ENCODE peak calls at places on chromosomes 16 and 17, in ten cellular contexts. P is stimulated activated CD8-positive, alpha-beta memory T cell treated with anti-CD3 and anti-CD28 coated beads, Interleukin-7, amount 100 ng/mL, for 1 hour; H is NCI-H187 treated with DMSO at 0.1 percent for 48 hours; K is activated CD4-positive, alpha-beta T cell treated with anti-CD3 and anti-CD28 coated beads, Interleukin-2, amount 10 ng/mL, durations not matched to agents 24 days and 14 days; B is nucleus accumbens; C is T1000; M is ascending aorta; J is iris pigment epithelial cell; F is posterior cingulate gyrus; Q is adipocyte. Z is an unnamed sample.

GRCh38 chr16:27977966-27978365 is 85.5 kb downstream of the GSG1L start:
- DNase-seq in P (no peak), H (no peak), K (no peak), B (no peak), C (no peak), M (no peak), J (peak), F (no peak), Q (no peak), Z (no peak)

GRCh38 chr16:825298-826061 is 24.9 kb upstream of the GNG13 start:
- DNase-seq in P (no peak), H (no peak), K (no peak), B (peak), C (no peak), M (no peak), J (peak), F (peak), Q (peak), Z (no peak)

GRCh38 chr17:75153854-75154194 is 488 bp downstream of the JPT1 start:
- DNase-seq in P (no peak), H (no peak), K (peak), B (no peak), C (peak), M (no peak), J (no peak), F (no peak), Q (peak), Z (no peak)

GRCh38 chr16:10405386-10405939 is 19.6 kb downstream of the ATF7IP2 start:
- DNase-seq in P (no peak), H (no peak), K (no peak), B (no peak), C (no peak), M (no peak), J (peak), F (no peak), Q (no peak), Z (peak)

GRCh38 chr17:67649891-67650290 is 67.8 kb upstream of the NOL11 start:
- DNase-seq in P (no peak), H (no peak), K (no peak), B (no peak), C (no peak), M (no peak), J (no peak), F (no peak), Q (no peak), Z (no peak)

GRCh38 chr17:37327341-37328090 is 48.3 kb upstream of the C17orf78 start:
- DNase-seq in P (no peak), H (no peak), K (no peak), B (no peak), C (no peak), M (no peak), J (peak), F (no peak), Q (peak), Z (peak)

GRCh38 chr17:51869387-51869786 is 289.1 kb downstream of the CA10 start:
- DNase-seq in P (no peak), H (no peak), K (peak), B (no peak), C (no peak), M (no peak), J (peak), F (no peak), Q (peak), Z (no peak)

GRCh38 chr16:72134507-72134906 is 37.4 kb downstream of the PMFBP1 start:
- DNase-seq in P (no peak), H (no peak), K (no peak), B (no peak), C (no peak), M (no peak), J (no peak), F (no peak), Q (no peak), Z (no peak)

GRCh38 chr16:30896203-30896889 is at the start of gene CTF1:
- DNase-seq in P (no peak), H (no peak), K (peak), B (no peak), C (peak), M (peak), J (peak), F (no peak), Q (peak), Z (peak)

GRCh38 chr16:3182608-3183444 is 5.2 kb upstream of the OR1F1 start:
- DNase-seq in P (no peak), H (no peak), K (peak), B (no peak), C (no peak), M (no peak), J (peak), F (no peak), Q (peak), Z (peak)

GRCh38 chr17:48831549-48831883 is 681 bp downstream of the CALCOCO2 start:
- DNase-seq in P (no peak), H (no peak), K (no peak), B (no peak), C (no peak), M (no peak), J (no peak), F (no peak), Q (no peak), Z (no peak)

GRCh38 chr17:46092996-46093395 is 93.9 kb downstream of the STH start:
- DNase-seq in P (no peak), H (no peak), K (no peak), B (no peak), C (no peak), M (no peak), J (peak), F (no peak), Q (no peak), Z (no peak)

GRCh38 chr17:32596666-32597065 is 109.9 kb downstream of the CDK5R1 start:
- DNase-seq in P (no peak), H (no peak), K (no peak), B (no peak), C (no peak), M (no peak), J (peak), F (no peak), Q (no peak), Z (peak)

GRCh38 chr17:83024205-83024971 is 55.0 kb upstream of the METRNL start:
- DNase-seq in P (no peak), H (no peak), K (peak), B (no peak), C (no peak), M (no peak), J (no peak), F (no peak), Q (no peak), Z (no peak)

GRCh38 chr17:48047741-48048320 is 328 bp upstream of the NFE2L1 start:
- DNase-seq in P (peak), H (peak), K (peak), B (peak), C (peak), M (peak), J (peak), F (peak), Q (peak), Z (peak)

GRCh38 chr16:67668495-67669157 is 2.0 kb downstream of the C16orf86 start:
- DNase-seq in P (no peak), H (no peak), K (peak), B (no peak), C (no peak), M (no peak), J (no peak), F (no peak), Q (no peak), Z (no peak)

GRCh38 chr17:55273579-55274370 is 9.0 kb downstream of the HLF start:
- DNase-seq in P (no peak), H (no peak), K (no peak), B (peak), C (no peak), M (peak), J (no peak), F (peak), Q (peak), Z (no peak)

GRCh38 chr17:47232465-47232864 is 21.2 kb upstream of the ITGB3 start:
- DNase-seq in P (no peak), H (no peak), K (no peak), B (no peak), C (no peak), M (no peak), J (no peak), F (no peak), Q (no peak), Z (no peak)

GRCh38 chr17:36850794-36851193 is 86.5 kb upstream of the LHX1 start:
- DNase-seq in P (no peak), H (no peak), K (no peak), B (no peak), C (no peak), M (no peak), J (peak), F (no peak), Q (peak), Z (peak)

GRCh38 chr17:76500074-76500744 is 1.0 kb downstream of the RHBDF2 start:
- DNase-seq in P (no peak), H (no peak), K (peak), B (no peak), C (no peak), M (no peak), J (no peak), F (no peak), Q (no peak), Z (no peak)

GRCh38 chr17:7633093-7633492 is 3.2 kb downstream of the SHBG start:
- DNase-seq in P (no peak), H (no peak), K (no peak), B (no peak), C (no peak), M (no peak), J (no peak), F (no peak), Q (no peak), Z (no peak)

GRCh38 chr17:74161501-74161850 is 42.0 kb upstream of the RPL38 start:
- DNase-seq in P (no peak), H (no peak), K (no peak), B (no peak), C (no peak), M (no peak), J (no peak), F (no peak), Q (no peak), Z (no peak)

GRCh38 chr16:11561440-11561797 is 25.3 kb downstream of the LITAF start:
- DNase-seq in P (no peak), H (no peak), K (no peak), B (no peak), C (no peak), M (no peak), J (no peak), F (no peak), Q (peak), Z (no peak)

GRCh38 chr17:35898283-35899070 is 18.3 kb upstream of the CCL5 start:
- DNase-seq in P (no peak), H (no peak), K (peak), B (no peak), C (no peak), M (no peak), J (no peak), F (no peak), Q (no peak), Z (no peak)

GRCh38 chr16:73480381-73480780 is 432.5 kb upstream of the ZFHX3 start:
- DNase-seq in P (no peak), H (no peak), K (no peak), B (no peak), C (no peak), M (no peak), J (no peak), F (no peak), Q (no peak), Z (no peak)

GRCh38 chr16:9090101-9090959 is 1.1 kb upstream of the HAPSTR1 start:
- DNase-seq in P (no peak), H (no peak), K (peak), B (peak), C (no peak), M (no peak), J (no peak), F (no peak), Q (peak), Z (no peak)

GRCh38 chr17:38572665-38573365 is 32.9 kb downstream of the SRCIN1 start:
- DNase-seq in P (no peak), H (no peak), K (no peak), B (peak), C (no peak), M (no peak), J (no peak), F (peak), Q (peak), Z (no peak)

GRCh38 chr17:76365256-76365903 is 11.7 kb upstream of the PRPSAP1 start:
- DNase-seq in P (no peak), H (no peak), K (no peak), B (no peak), C (no peak), M (no peak), J (no peak), F (no peak), Q (no peak), Z (no peak)

GRCh38 chr17:57918017-57918895 is 37.0 kb downstream of the CUEDC1 start:
- DNase-seq in P (no peak), H (no peak), K (no peak), B (no peak), C (no peak), M (no peak), J (peak), F (no peak), Q (peak), Z (peak)

GRCh38 chr16:28264656-28265055 is 27.7 kb upstream of the SBK1 start:
- DNase-seq in P (no peak), H (no peak), K (no peak), B (no peak), C (no peak), M (no peak), J (peak), F (peak), Q (peak), Z (no peak)

GRCh38 chr16:275041-275621 is 613 bp downstream of the RGS11 start:
- DNase-seq in P (no peak), H (no peak), K (no peak), B (no peak), C (no peak), M (no peak), J (no peak), F (no peak), Q (peak), Z (no peak)

GRCh38 chr16:70421473-70422311 is 17.2 kb downstream of the ST3GAL2 start:
- DNase-seq in P (no peak), H (no peak), K (no peak), B (no peak), C (no peak), M (no peak), J (no peak), F (no peak), Q (no peak), Z (no peak)

GRCh38 chr16:75011634-75012307 is 12.9 kb downstream of the ZNRF1 start:
- DNase-seq in P (no peak), H (no peak), K (peak), B (no peak), C (peak), M (no peak), J (peak), F (no peak), Q (peak), Z (peak)

GRCh38 chr16:6265956-6266355 is 1066.7 kb upstream of the RBFOX1 start:
- DNase-seq in P (no peak), H (no peak), K (no peak), B (no peak), C (no peak), M (no peak), J (no peak), F (no peak), Q (no peak), Z (no peak)

GRCh38 chr16:78599271-78599670 is 499.8 kb downstream of the WWOX start:
- DNase-seq in P (no peak), H (no peak), K (no peak), B (no peak), C (no peak), M (no peak), J (no peak), F (no peak), Q (no peak), Z (no peak)

GRCh38 chr16:53911506-53911905 is 207.6 kb downstream of the FTO start:
- DNase-seq in P (no peak), H (no peak), K (peak), B (no peak), C (no peak), M (no peak), J (no peak), F (no peak), Q (peak), Z (peak)

GRCh38 chr17:79476074-79476473 is 134.8 kb downstream of the RBFOX3 start:
- DNase-seq in P (no peak), H (no peak), K (no peak), B (no peak), C (no peak), M (no peak), J (no peak), F (no peak), Q (no peak), Z (no peak)

GRCh38 chr17:79905832-79906231 is 66.6 kb upstream of the CBX4 start:
- DNase-seq in P (no peak), H (no peak), K (no peak), B (no peak), C (no peak), M (no peak), J (peak), F (no peak), Q (no peak), Z (no peak)

GRCh38 chr17:64315032-64315490 is 52.0 kb upstream of the TEX2 start:
- DNase-seq in P (no peak), H (no peak), K (no peak), B (no peak), C (no peak), M (peak), J (no peak), F (no peak), Q (peak), Z (no peak)

Z was measured in astrocyte of the spinal cord.